ENCODE peak calls at places on chromosomes 5 and 9, in eight cellular contexts. One of them, this sample, is unnamed.

GRCh38 chr9:36935768-36936497 is 98.1 kb downstream of the PAX5 start:
- DNase-seq in left ventricle myocardium superior: no peak
- DNase-seq in anterior cingulate cortex: no peak
- DNase-seq in fibroblast of mammary gland: no peak
- DNase-seq in activated gamma-delta T cell treated with anti-CD3 and anti-CD28 coated beads, Interleukin-2, amount 50 U/mL, for 16 hours: no peak
- DNase-seq in cardiac muscle cell: no peak
- DNase-seq in activated T-cell treated with anti-CD3 and anti-CD28 coated beads, Interleukin-2, amount 50 U/mL, for 72 hours: no peak
- DNase-seq in WTC11: no peak
- DNase-seq in this sample: no peak

GRCh38 chr9:87275039-87275725 is 222.5 kb upstream of the DAPK1 start:
- DNase-seq in left ventricle myocardium superior: no peak
- DNase-seq in cardiac muscle cell: no peak
- DNase-seq in activated gamma-delta T cell treated with anti-CD3 and anti-CD28 coated beads, Interleukin-2, amount 50 U/mL, for 16 hours: no peak
- DNase-seq in activated T-cell treated with anti-CD3 and anti-CD28 coated beads, Interleukin-2, amount 50 U/mL, for 72 hours: no peak
- DNase-seq in fibroblast of mammary gland: no peak
- DNase-seq in WTC11: no peak
- DNase-seq in anterior cingulate cortex: no peak
- DNase-seq in this sample: no peak

GRCh38 chr5:178425621-178426068 is 164.5 kb downstream of the COL23A1 start:
- DNase-seq in left ventricle myocardium superior: no peak
- DNase-seq in fibroblast of mammary gland: no peak
- DNase-seq in cardiac muscle cell: no peak
- DNase-seq in WTC11: no peak
- DNase-seq in activated T-cell treated with anti-CD3 and anti-CD28 coated beads, Interleukin-2, amount 50 U/mL, for 72 hours: no peak
- DNase-seq in activated gamma-delta T cell treated with anti-CD3 and anti-CD28 coated beads, Interleukin-2, amount 50 U/mL, for 16 hours: no peak
- DNase-seq in anterior cingulate cortex: no peak
- DNase-seq in this sample: no peak

GRCh38 chr5:168661593-168662485 is 82.7 kb upstream of the PANK3 start:
- DNase-seq in activated gamma-delta T cell treated with anti-CD3 and anti-CD28 coated beads, Interleukin-2, amount 50 U/mL, for 16 hours: no peak
- DNase-seq in activated T-cell treated with anti-CD3 and anti-CD28 coated beads, Interleukin-2, amount 50 U/mL, for 72 hours: no peak
- DNase-seq in WTC11: no peak
- DNase-seq in anterior cingulate cortex: no peak
- DNase-seq in cardiac muscle cell: no peak
- DNase-seq in left ventricle myocardium superior: no peak
- DNase-seq in fibroblast of mammary gland: peak
- DNase-seq in this sample: no peak

GRCh38 chr5:1975406-1975715 is 92.6 kb upstream of the IRX4 start:
- DNase-seq in anterior cingulate cortex: no peak
- DNase-seq in activated gamma-delta T cell treated with anti-CD3 and anti-CD28 coated beads, Interleukin-2, amount 50 U/mL, for 16 hours: no peak
- DNase-seq in WTC11: no peak
- DNase-seq in activated T-cell treated with anti-CD3 and anti-CD28 coated beads, Interleukin-2, amount 50 U/mL, for 72 hours: no peak
- DNase-seq in left ventricle myocardium superior: no peak
- DNase-seq in cardiac muscle cell: no peak
- DNase-seq in fibroblast of mammary gland: no peak
- DNase-seq in this sample: peak

GRCh38 chr9:108441251-108441650 is 414.5 kb downstream of the ACTL7B start:
- DNase-seq in WTC11: no peak
- DNase-seq in anterior cingulate cortex: no peak
- DNase-seq in fibroblast of mammary gland: no peak
- DNase-seq in activated gamma-delta T cell treated with anti-CD3 and anti-CD28 coated beads, Interleukin-2, amount 50 U/mL, for 16 hours: no peak
- DNase-seq in cardiac muscle cell: no peak
- DNase-seq in activated T-cell treated with anti-CD3 and anti-CD28 coated beads, Interleukin-2, amount 50 U/mL, for 72 hours: no peak
- DNase-seq in left ventricle myocardium superior: no peak
- DNase-seq in this sample: no peak

GRCh38 chr9:124735121-124735520 is 36.0 kb downstream of the NR6A1 start:
- DNase-seq in cardiac muscle cell: peak
- DNase-seq in activated T-cell treated with anti-CD3 and anti-CD28 coated beads, Interleukin-2, amount 50 U/mL, for 72 hours: no peak
- DNase-seq in WTC11: no peak
- DNase-seq in fibroblast of mammary gland: peak
- DNase-seq in activated gamma-delta T cell treated with anti-CD3 and anti-CD28 coated beads, Interleukin-2, amount 50 U/mL, for 16 hours: no peak
- DNase-seq in left ventricle myocardium superior: no peak
- DNase-seq in anterior cingulate cortex: no peak
- DNase-seq in this sample: peak

GRCh38 chr9:122791872-122792669 is 3.3 kb downstream of the OR5C1 start:
- DNase-seq in anterior cingulate cortex: no peak
- DNase-seq in activated gamma-delta T cell treated with anti-CD3 and anti-CD28 coated beads, Interleukin-2, amount 50 U/mL, for 16 hours: no peak
- DNase-seq in left ventricle myocardium superior: no peak
- DNase-seq in cardiac muscle cell: no peak
- DNase-seq in fibroblast of mammary gland: no peak
- DNase-seq in WTC11: no peak
- DNase-seq in activated T-cell treated with anti-CD3 and anti-CD28 coated beads, Interleukin-2, amount 50 U/mL, for 72 hours: no peak
- DNase-seq in this sample: no peak

GRCh38 chr5:96214442-96215197 is 218.4 kb downstream of the PCSK1 start:
- DNase-seq in cardiac muscle cell: no peak
- DNase-seq in WTC11: no peak
- DNase-seq in activated gamma-delta T cell treated with anti-CD3 and anti-CD28 coated beads, Interleukin-2, amount 50 U/mL, for 16 hours: no peak
- DNase-seq in activated T-cell treated with anti-CD3 and anti-CD28 coated beads, Interleukin-2, amount 50 U/mL, for 72 hours: no peak
- DNase-seq in anterior cingulate cortex: no peak
- DNase-seq in fibroblast of mammary gland: no peak
- DNase-seq in left ventricle myocardium superior: no peak
- DNase-seq in this sample: no peak

GRCh38 chr5:103808464-103809106 is 246.0 kb upstream of the NUDT12 start:
- DNase-seq in cardiac muscle cell: peak
- DNase-seq in left ventricle myocardium superior: no peak
- DNase-seq in fibroblast of mammary gland: peak
- DNase-seq in activated gamma-delta T cell treated with anti-CD3 and anti-CD28 coated beads, Interleukin-2, amount 50 U/mL, for 16 hours: no peak
- DNase-seq in anterior cingulate cortex: peak
- DNase-seq in activated T-cell treated with anti-CD3 and anti-CD28 coated beads, Interleukin-2, amount 50 U/mL, for 72 hours: no peak
- DNase-seq in WTC11: peak
- DNase-seq in this sample: peak

GRCh38 chr9:76534031-76534430 is 75.0 kb downstream of the GCNT1 start:
- DNase-seq in activated T-cell treated with anti-CD3 and anti-CD28 coated beads, Interleukin-2, amount 50 U/mL, for 72 hours: no peak
- DNase-seq in activated gamma-delta T cell treated with anti-CD3 and anti-CD28 coated beads, Interleukin-2, amount 50 U/mL, for 16 hours: no peak
- DNase-seq in anterior cingulate cortex: no peak
- DNase-seq in left ventricle myocardium superior: no peak
- DNase-seq in cardiac muscle cell: peak
- DNase-seq in WTC11: no peak
- DNase-seq in fibroblast of mammary gland: peak
- DNase-seq in this sample: no peak

GRCh38 chr5:1732955-1733354 is 66.7 kb downstream of the MRPL36 start:
- DNase-seq in activated gamma-delta T cell treated with anti-CD3 and anti-CD28 coated beads, Interleukin-2, amount 50 U/mL, for 16 hours: no peak
- DNase-seq in cardiac muscle cell: no peak
- DNase-seq in WTC11: no peak
- DNase-seq in left ventricle myocardium superior: no peak
- DNase-seq in anterior cingulate cortex: no peak
- DNase-seq in fibroblast of mammary gland: no peak
- DNase-seq in activated T-cell treated with anti-CD3 and anti-CD28 coated beads, Interleukin-2, amount 50 U/mL, for 72 hours: no peak
- DNase-seq in this sample: no peak

GRCh38 chr9:88691811-88692210 is 156.8 kb downstream of the NXNL2 start:
- DNase-seq in cardiac muscle cell: peak
- DNase-seq in fibroblast of mammary gland: peak
- DNase-seq in activated T-cell treated with anti-CD3 and anti-CD28 coated beads, Interleukin-2, amount 50 U/mL, for 72 hours: no peak
- DNase-seq in WTC11: no peak
- DNase-seq in left ventricle myocardium superior: no peak
- DNase-seq in activated gamma-delta T cell treated with anti-CD3 and anti-CD28 coated beads, Interleukin-2, amount 50 U/mL, for 16 hours: no peak
- DNase-seq in anterior cingulate cortex: no peak
- DNase-seq in this sample: no peak

GRCh38 chr5:154401931-154402330 is 43.9 kb upstream of the SAP30L start:
- DNase-seq in activated gamma-delta T cell treated with anti-CD3 and anti-CD28 coated beads, Interleukin-2, amount 50 U/mL, for 16 hours: no peak
- DNase-seq in WTC11: no peak
- DNase-seq in fibroblast of mammary gland: no peak
- DNase-seq in cardiac muscle cell: no peak
- DNase-seq in left ventricle myocardium superior: no peak
- DNase-seq in activated T-cell treated with anti-CD3 and anti-CD28 coated beads, Interleukin-2, amount 50 U/mL, for 72 hours: no peak
- DNase-seq in anterior cingulate cortex: no peak
- DNase-seq in this sample: no peak

GRCh38 chr5:13814293-13814692 is 130.2 kb downstream of the DNAH5 start:
- DNase-seq in anterior cingulate cortex: no peak
- DNase-seq in left ventricle myocardium superior: no peak
- DNase-seq in activated gamma-delta T cell treated with anti-CD3 and anti-CD28 coated beads, Interleukin-2, amount 50 U/mL, for 16 hours: no peak
- DNase-seq in WTC11: no peak
- DNase-seq in cardiac muscle cell: no peak
- DNase-seq in activated T-cell treated with anti-CD3 and anti-CD28 coated beads, Interleukin-2, amount 50 U/mL, for 72 hours: no peak
- DNase-seq in fibroblast of mammary gland: peak
- DNase-seq in this sample: peak

GRCh38 chr9:89943309-89943708 is 338.5 kb downstream of the GADD45G start:
- DNase-seq in left ventricle myocardium superior: no peak
- DNase-seq in fibroblast of mammary gland: no peak
- DNase-seq in WTC11: no peak
- DNase-seq in anterior cingulate cortex: no peak
- DNase-seq in cardiac muscle cell: no peak
- DNase-seq in activated gamma-delta T cell treated with anti-CD3 and anti-CD28 coated beads, Interleukin-2, amount 50 U/mL, for 16 hours: no peak
- DNase-seq in activated T-cell treated with anti-CD3 and anti-CD28 coated beads, Interleukin-2, amount 50 U/mL, for 72 hours: no peak
- DNase-seq in this sample: no peak

GRCh38 chr5:123097483-123097870 is 8.4 kb downstream of the PRDM6 start:
- DNase-seq in left ventricle myocardium superior: no peak
- DNase-seq in activated T-cell treated with anti-CD3 and anti-CD28 coated beads, Interleukin-2, amount 50 U/mL, for 72 hours: no peak
- DNase-seq in activated gamma-delta T cell treated with anti-CD3 and anti-CD28 coated beads, Interleukin-2, amount 50 U/mL, for 16 hours: no peak
- DNase-seq in cardiac muscle cell: no peak
- DNase-seq in fibroblast of mammary gland: no peak
- DNase-seq in anterior cingulate cortex: no peak
- DNase-seq in WTC11: no peak
- DNase-seq in this sample: no peak

GRCh38 chr9:91086657-91087563 is 274.8 kb downstream of the AUH start:
- DNase-seq in left ventricle myocardium superior: no peak
- DNase-seq in WTC11: no peak
- DNase-seq in fibroblast of mammary gland: no peak
- DNase-seq in activated gamma-delta T cell treated with anti-CD3 and anti-CD28 coated beads, Interleukin-2, amount 50 U/mL, for 16 hours: no peak
- DNase-seq in cardiac muscle cell: peak
- DNase-seq in activated T-cell treated with anti-CD3 and anti-CD28 coated beads, Interleukin-2, amount 50 U/mL, for 72 hours: no peak
- DNase-seq in anterior cingulate cortex: no peak
- DNase-seq in this sample: no peak

GRCh38 chr9:85077954-85078353 is 408.4 kb downstream of the NTRK2 start:
- DNase-seq in activated T-cell treated with anti-CD3 and anti-CD28 coated beads, Interleukin-2, amount 50 U/mL, for 72 hours: no peak
- DNase-seq in fibroblast of mammary gland: no peak
- DNase-seq in WTC11: no peak
- DNase-seq in cardiac muscle cell: no peak
- DNase-seq in activated gamma-delta T cell treated with anti-CD3 and anti-CD28 coated beads, Interleukin-2, amount 50 U/mL, for 16 hours: no peak
- DNase-seq in left ventricle myocardium superior: no peak
- DNase-seq in anterior cingulate cortex: no peak
- DNase-seq in this sample: no peak

GRCh38 chr5:173671121-173671949 is 54.9 kb upstream of the BOD1 start:
- DNase-seq in anterior cingulate cortex: peak
- DNase-seq in cardiac muscle cell: peak
- DNase-seq in activated gamma-delta T cell treated with anti-CD3 and anti-CD28 coated beads, Interleukin-2, amount 50 U/mL, for 16 hours: no peak
- DNase-seq in activated T-cell treated with anti-CD3 and anti-CD28 coated beads, Interleukin-2, amount 50 U/mL, for 72 hours: no peak
- DNase-seq in fibroblast of mammary gland: peak
- DNase-seq in left ventricle myocardium superior: peak
- DNase-seq in WTC11: no peak
- DNase-seq in this sample: no peak

GRCh38 chr5:137672001-137672400 is 63.9 kb downstream of the KLHL3 start:
- DNase-seq in left ventricle myocardium superior: no peak
- DNase-seq in cardiac muscle cell: no peak
- DNase-seq in activated T-cell treated with anti-CD3 and anti-CD28 coated beads, Interleukin-2, amount 50 U/mL, for 72 hours: no peak
- DNase-seq in anterior cingulate cortex: no peak
- DNase-seq in activated gamma-delta T cell treated with anti-CD3 and anti-CD28 coated beads, Interleukin-2, amount 50 U/mL, for 16 hours: no peak
- DNase-seq in fibroblast of mammary gland: no peak
- DNase-seq in WTC11: no peak
- DNase-seq in this sample: no peak

GRCh38 chr9:38227061-38227540 is 158.1 kb upstream of the SHB start:
- DNase-seq in cardiac muscle cell: peak
- DNase-seq in fibroblast of mammary gland: peak
- DNase-seq in anterior cingulate cortex: no peak
- DNase-seq in WTC11: peak
- DNase-seq in left ventricle myocardium superior: no peak
- DNase-seq in activated gamma-delta T cell treated with anti-CD3 and anti-CD28 coated beads, Interleukin-2, amount 50 U/mL, for 16 hours: peak
- DNase-seq in activated T-cell treated with anti-CD3 and anti-CD28 coated beads, Interleukin-2, amount 50 U/mL, for 72 hours: peak
- DNase-seq in this sample: peak

This sample was measured in SW480.